ENCODE peak calls at places on chromosomes 11 and 22, in six cellular contexts. N, W, L, M, Z and S are unnamed samples.

GRCh38 chr11:126900349-126900748 is 100.2 kb downstream of the KIRREL3 start:
- DNase-seq in N (no peak), W (no peak), L (no peak), M (no peak), Z (no peak), S (no peak)

GRCh38 chr11:76315182-76315853 is 65.6 kb downstream of the THAP12 start:
- DNase-seq in W (no peak), L (no peak), Z (no peak), M (no peak), N (no peak), S (peak; percentile 25)

GRCh38 chr11:15764948-15765347 is 591.4 kb downstream of the SOX6 start:
- DNase-seq in M (no peak), N (peak; percentile 6), L (no peak), W (no peak), Z (no peak), S (no peak)

GRCh38 chr11:88555829-88556202 is 218.3 kb upstream of the CTSC start:
- DNase-seq in M (no peak), N (peak; percentile 23), Z (no peak), L (no peak), W (no peak), S (no peak)

GRCh38 chr11:57574061-57574460 is 6.6 kb upstream of the UBE2L6 start:
- DNase-seq in M (no peak), N (no peak), L (no peak), W (no peak), Z (no peak), S (no peak)

GRCh38 chr11:83818349-83818748 is 532.2 kb upstream of the CCDC90B start:
- DNase-seq in W (no peak), Z (no peak), L (no peak), M (no peak), N (peak; percentile 8), S (no peak)

GRCh38 chr11:72433455-72434061 is 773 bp downstream of the CLPB start:
- DNase-seq in W (no peak), N (no peak), Z (no peak), M (peak; percentile 34), L (no peak), S (peak; percentile 53)

GRCh38 chr22:41447435-41448188 is 1.0 kb upstream of the TOB2 start:
- DNase-seq in Z (peak; percentile 59), L (peak; percentile 89), W (peak; percentile 73), M (peak; percentile 76), N (peak; percentile 63), S (peak; percentile 91)

GRCh38 chr11:95256204-95256819 is 25.3 kb upstream of the SESN3 start:
- DNase-seq in N (peak; percentile 51), L (no peak), Z (no peak), M (peak; percentile 42), W (no peak), S (no peak)

GRCh38 chr22:46297151-46297819 is 615 bp downstream of the GTSE1 start:
- DNase-seq in L (no peak), Z (no peak), W (peak; percentile 47), M (peak; percentile 2), N (peak; percentile 47), S (no peak)

GRCh38 chr11:61080526-61080925 is 21.8 kb upstream of the CD5 start:
- DNase-seq in L (peak; percentile 69), Z (peak; percentile 22), M (no peak), N (no peak), W (no peak), S (no peak)

GRCh38 chr11:1501421-1502167 is 15.0 kb upstream of the MOB2 start:
- DNase-seq in Z (no peak), W (no peak), L (no peak), M (no peak), N (no peak), S (peak; percentile 72)

GRCh38 chr22:27873476-27873875 is 45.6 kb downstream of the PITPNB start:
- DNase-seq in Z (no peak), M (no peak), N (no peak), L (no peak), W (no peak), S (no peak)

GRCh38 chr11:113401718-113402117 is 14.1 kb downstream of the ANKK1 start:
- DNase-seq in M (peak; percentile 96), W (no peak), N (peak; percentile 99), L (no peak), Z (no peak), S (peak; percentile 88)

GRCh38 chr11:67584205-67584880 is 731 bp downstream of the GSTP1 start:
- DNase-seq in N (peak; percentile 88), L (peak; percentile 80), W (peak; percentile 61), Z (peak; percentile 19), M (no peak), S (peak; percentile 93)

GRCh38 chr11:126345759-126346585 is 9.5 kb upstream of the ST3GAL4 start:
- DNase-seq in N (peak; percentile 47), L (no peak), W (no peak), Z (no peak), M (no peak), S (peak; percentile 61)

GRCh38 chr11:76665921-76666351 is 4.6 kb downstream of the LRRC32 start:
- DNase-seq in W (no peak), N (no peak), M (no peak), Z (no peak), L (no peak), S (peak; percentile 55)

GRCh38 chr11:112355726-112356125 is 95.1 kb upstream of the PLET1 start:
- DNase-seq in L (no peak), N (peak; percentile 85), Z (no peak), M (peak; percentile 81), W (peak; percentile 19), S (no peak)

GRCh38 chr22:19043111-19044085 is 78.8 kb downstream of the DGCR2 start:
- DNase-seq in Z (no peak), N (no peak), L (no peak), M (no peak), W (no peak), S (peak; percentile 45)

GRCh38 chr22:44698531-44699421 is 3.2 kb upstream of the PRR5 start:
- DNase-seq in W (no peak), Z (no peak), N (no peak), L (no peak), M (no peak), S (no peak)

GRCh38 chr22:29718949-29719893 is 582 bp upstream of the CABP7 start:
- DNase-seq in M (no peak), L (no peak), N (no peak), W (no peak), Z (no peak), S (no peak)

GRCh38 chr11:72764503-72764902 is 12.3 kb upstream of the ARAP1 start:
- DNase-seq in M (peak; percentile 48), W (no peak), Z (no peak), L (no peak), N (no peak), S (no peak)

GRCh38 chr22:25134028-25134427 is 65.6 kb upstream of the CRYBB3 start:
- DNase-seq in N (peak; percentile 82), L (no peak), W (no peak), M (peak; percentile 53), Z (no peak), S (no peak)

GRCh38 chr11:72969894-72970335 is 155.7 kb downstream of the ATG16L2 start:
- DNase-seq in L (no peak), W (no peak), N (peak; percentile 27), M (no peak), Z (peak; percentile 14), S (no peak)

GRCh38 chr11:33178443-33179154 is 17.3 kb upstream of the CSTF3 start:
- DNase-seq in M (no peak), N (no peak), W (no peak), Z (no peak), L (no peak), S (no peak)